ENCODE peak calls at places on chromosomes 7 and 10, in eight cellular contexts. C is left ventricle myocardium superior; H is thyroid gland; Q is NCI-H524; L is left kidney; W is activated CD4-positive, alpha-beta T cell treated with anti-CD3 and anti-CD28 coated beads, Interleukin-2, amount 10 ng/mL, durations not matched to agents 7 days and 5 days; S is midbrain; V is CD4-positive, alpha-beta T cell. A is an unnamed sample.

GRCh38 chr10:125162181-125162906 is 2.0 kb upstream of the CTBP2 start:
- DNase-seq in C (no peak), H (no peak), Q (no peak), L (peak), W (no peak), S (no peak), V (no peak), A (no peak)

GRCh38 chr7:4226166-4226857 is 455.8 kb upstream of the FOXK1 start:
- DNase-seq in C (no peak), H (no peak), Q (peak), L (peak), W (no peak), S (no peak), V (no peak), A (no peak)

GRCh38 chr7:14095233-14095950 is 105.9 kb upstream of the ETV1 start:
- DNase-seq in C (no peak), H (no peak), Q (no peak), L (no peak), W (no peak), S (no peak), V (no peak), A (no peak)

GRCh38 chr10:37754538-37755323 is 102.7 kb downstream of the ZNF248 start:
- DNase-seq in C (no peak), H (no peak), Q (peak), L (no peak), W (no peak), S (peak), V (no peak), A (peak)

GRCh38 chr7:139733751-139734150 is 44.0 kb downstream of the HIPK2 start:
- DNase-seq in C (no peak), H (no peak), Q (no peak), L (no peak), W (no peak), S (no peak), V (no peak), A (no peak)

GRCh38 chr7:1065263-1066260 is 21.2 kb downstream of the GPR146 start:
- DNase-seq in C (peak), H (peak), Q (peak), L (peak), W (peak), S (peak), V (peak), A (peak)

GRCh38 chr7:103660455-103661371 is 214.7 kb upstream of the SLC26A5 start:
- DNase-seq in C (no peak), H (no peak), Q (peak), L (peak), W (no peak), S (no peak), V (no peak), A (peak)

GRCh38 chr7:2114052-2114451 is 118.7 kb downstream of the MAD1L1 start:
- DNase-seq in C (no peak), H (no peak), Q (no peak), L (no peak), W (no peak), S (no peak), V (no peak), A (no peak)

GRCh38 chr7:121741896-121742295 is 131.1 kb upstream of the PTPRZ1 start:
- DNase-seq in C (no peak), H (no peak), Q (no peak), L (no peak), W (no peak), S (no peak), V (no peak), A (no peak)